ENCODE peak calls at places on chromosome 7, in four cellular contexts. One of them, this sample, is unnamed.

GRCh38 chr7:157412021-157412443 is 75.2 kb downstream of the DNAJB6 start:
- DNase-seq in NCI-H1694 treated with DMSO at 0.1 percent for 48 hours: no peak
- DNase-seq in activated CD4-positive, alpha-beta T cell treated with anti-CD3 and anti-CD28 coated beads, Interleukin-2, amount 50 U/mL, for 48 hours: peak
- DNase-seq in RWPE1: peak
- DNase-seq in this sample: no peak

GRCh38 chr7:13148548-13148947 is 461.1 kb downstream of the ARL4A start:
- DNase-seq in RWPE1: no peak
- DNase-seq in activated CD4-positive, alpha-beta T cell treated with anti-CD3 and anti-CD28 coated beads, Interleukin-2, amount 50 U/mL, for 48 hours: no peak
- DNase-seq in NCI-H1694 treated with DMSO at 0.1 percent for 48 hours: no peak
- DNase-seq in this sample: no peak

GRCh38 chr7:30278849-30279505 is 5.4 kb upstream of the ZNRF2 start:
- DNase-seq in NCI-H1694 treated with DMSO at 0.1 percent for 48 hours: no peak
- DNase-seq in RWPE1: no peak
- DNase-seq in activated CD4-positive, alpha-beta T cell treated with anti-CD3 and anti-CD28 coated beads, Interleukin-2, amount 50 U/mL, for 48 hours: no peak
- DNase-seq in this sample: no peak

GRCh38 chr7:105006367-105007139 is 7.5 kb upstream of the KMT2E start:
- DNase-seq in activated CD4-positive, alpha-beta T cell treated with anti-CD3 and anti-CD28 coated beads, Interleukin-2, amount 50 U/mL, for 48 hours: no peak
- DNase-seq in NCI-H1694 treated with DMSO at 0.1 percent for 48 hours: no peak
- DNase-seq in RWPE1: no peak
- DNase-seq in this sample: no peak

GRCh38 chr7:41792099-41792498 is 89.2 kb upstream of the INHBA start:
- DNase-seq in RWPE1: peak
- DNase-seq in NCI-H1694 treated with DMSO at 0.1 percent for 48 hours: no peak
- DNase-seq in activated CD4-positive, alpha-beta T cell treated with anti-CD3 and anti-CD28 coated beads, Interleukin-2, amount 50 U/mL, for 48 hours: no peak
- DNase-seq in this sample: no peak

GRCh38 chr7:84204655-84205054 is 10.1 kb upstream of the SEMA3A start:
- DNase-seq in activated CD4-positive, alpha-beta T cell treated with anti-CD3 and anti-CD28 coated beads, Interleukin-2, amount 50 U/mL, for 48 hours: no peak
- DNase-seq in NCI-H1694 treated with DMSO at 0.1 percent for 48 hours: no peak
- DNase-seq in RWPE1: no peak
- DNase-seq in this sample: no peak

GRCh38 chr7:39310699-39311098 is 255.5 kb upstream of the YAE1 start:
- DNase-seq in RWPE1: no peak
- DNase-seq in activated CD4-positive, alpha-beta T cell treated with anti-CD3 and anti-CD28 coated beads, Interleukin-2, amount 50 U/mL, for 48 hours: no peak
- DNase-seq in NCI-H1694 treated with DMSO at 0.1 percent for 48 hours: no peak
- DNase-seq in this sample: no peak

GRCh38 chr7:69817096-69817495 is 218.8 kb downstream of the AUTS2 start:
- DNase-seq in NCI-H1694 treated with DMSO at 0.1 percent for 48 hours: no peak
- DNase-seq in RWPE1: no peak
- DNase-seq in activated CD4-positive, alpha-beta T cell treated with anti-CD3 and anti-CD28 coated beads, Interleukin-2, amount 50 U/mL, for 48 hours: no peak
- DNase-seq in this sample: no peak

GRCh38 chr7:87628780-87629569 is 777 bp downstream of the RUNDC3B start:
- DNase-seq in RWPE1: peak
- DNase-seq in NCI-H1694 treated with DMSO at 0.1 percent for 48 hours: no peak
- DNase-seq in activated CD4-positive, alpha-beta T cell treated with anti-CD3 and anti-CD28 coated beads, Interleukin-2, amount 50 U/mL, for 48 hours: peak
- DNase-seq in this sample: no peak

GRCh38 chr7:16345979-16346958 is 75.1 kb downstream of the CRPPA start:
- DNase-seq in NCI-H1694 treated with DMSO at 0.1 percent for 48 hours: no peak
- DNase-seq in activated CD4-positive, alpha-beta T cell treated with anti-CD3 and anti-CD28 coated beads, Interleukin-2, amount 50 U/mL, for 48 hours: no peak
- DNase-seq in RWPE1: peak
- DNase-seq in this sample: no peak

GRCh38 chr7:124276005-124276606 is 243.2 kb upstream of the TMEM229A start:
- DNase-seq in activated CD4-positive, alpha-beta T cell treated with anti-CD3 and anti-CD28 coated beads, Interleukin-2, amount 50 U/mL, for 48 hours: peak
- DNase-seq in RWPE1: peak
- DNase-seq in NCI-H1694 treated with DMSO at 0.1 percent for 48 hours: peak
- DNase-seq in this sample: no peak

GRCh38 chr7:18119985-18120384 is 92.3 kb upstream of the PRPS1L1 start:
- DNase-seq in NCI-H1694 treated with DMSO at 0.1 percent for 48 hours: no peak
- DNase-seq in RWPE1: no peak
- DNase-seq in activated CD4-positive, alpha-beta T cell treated with anti-CD3 and anti-CD28 coated beads, Interleukin-2, amount 50 U/mL, for 48 hours: no peak
- DNase-seq in this sample: no peak

GRCh38 chr7:21773326-21773725 is 172.4 kb downstream of the CDCA7L start:
- DNase-seq in activated CD4-positive, alpha-beta T cell treated with anti-CD3 and anti-CD28 coated beads, Interleukin-2, amount 50 U/mL, for 48 hours: no peak
- DNase-seq in NCI-H1694 treated with DMSO at 0.1 percent for 48 hours: no peak
- DNase-seq in RWPE1: no peak
- DNase-seq in this sample: no peak

GRCh38 chr7:47326220-47326619 is 255.7 kb downstream of the TNS3 start:
- DNase-seq in NCI-H1694 treated with DMSO at 0.1 percent for 48 hours: no peak
- DNase-seq in activated CD4-positive, alpha-beta T cell treated with anti-CD3 and anti-CD28 coated beads, Interleukin-2, amount 50 U/mL, for 48 hours: no peak
- DNase-seq in RWPE1: peak
- DNase-seq in this sample: no peak

GRCh38 chr7:15628876-15629275 is 57.6 kb downstream of the MEOX2 start:
- DNase-seq in RWPE1: no peak
- DNase-seq in NCI-H1694 treated with DMSO at 0.1 percent for 48 hours: no peak
- DNase-seq in activated CD4-positive, alpha-beta T cell treated with anti-CD3 and anti-CD28 coated beads, Interleukin-2, amount 50 U/mL, for 48 hours: no peak
- DNase-seq in this sample: no peak

GRCh38 chr7:81583882-81584533 is 185.8 kb downstream of the HGF start:
- DNase-seq in activated CD4-positive, alpha-beta T cell treated with anti-CD3 and anti-CD28 coated beads, Interleukin-2, amount 50 U/mL, for 48 hours: no peak
- DNase-seq in NCI-H1694 treated with DMSO at 0.1 percent for 48 hours: no peak
- DNase-seq in RWPE1: no peak
- DNase-seq in this sample: no peak

GRCh38 chr7:69588773-69589172 is 9.5 kb upstream of the AUTS2 start:
- DNase-seq in RWPE1: no peak
- DNase-seq in NCI-H1694 treated with DMSO at 0.1 percent for 48 hours: no peak
- DNase-seq in activated CD4-positive, alpha-beta T cell treated with anti-CD3 and anti-CD28 coated beads, Interleukin-2, amount 50 U/mL, for 48 hours: no peak
- DNase-seq in this sample: no peak

GRCh38 chr7:137882261-137882668 is 35.5 kb upstream of the DGKI start:
- DNase-seq in RWPE1: peak
- DNase-seq in activated CD4-positive, alpha-beta T cell treated with anti-CD3 and anti-CD28 coated beads, Interleukin-2, amount 50 U/mL, for 48 hours: peak
- DNase-seq in NCI-H1694 treated with DMSO at 0.1 percent for 48 hours: no peak
- DNase-seq in this sample: no peak

GRCh38 chr7:86708334-86708733 is 64.6 kb downstream of the GRM3 start:
- DNase-seq in activated CD4-positive, alpha-beta T cell treated with anti-CD3 and anti-CD28 coated beads, Interleukin-2, amount 50 U/mL, for 48 hours: no peak
- DNase-seq in RWPE1: no peak
- DNase-seq in NCI-H1694 treated with DMSO at 0.1 percent for 48 hours: no peak
- DNase-seq in this sample: no peak

GRCh38 chr7:1466524-1467271 is 7.4 kb upstream of the MICALL2 start:
- DNase-seq in RWPE1: peak
- DNase-seq in activated CD4-positive, alpha-beta T cell treated with anti-CD3 and anti-CD28 coated beads, Interleukin-2, amount 50 U/mL, for 48 hours: no peak
- DNase-seq in NCI-H1694 treated with DMSO at 0.1 percent for 48 hours: no peak
- DNase-seq in this sample: no peak

GRCh38 chr7:108525327-108525984 is 479 bp downstream of the PNPLA8 start:
- DNase-seq in NCI-H1694 treated with DMSO at 0.1 percent for 48 hours: peak
- DNase-seq in activated CD4-positive, alpha-beta T cell treated with anti-CD3 and anti-CD28 coated beads, Interleukin-2, amount 50 U/mL, for 48 hours: no peak
- DNase-seq in RWPE1: peak
- DNase-seq in this sample: no peak

GRCh38 chr7:91041901-91042457 is 222.3 kb upstream of the FZD1 start:
- DNase-seq in RWPE1: no peak
- DNase-seq in activated CD4-positive, alpha-beta T cell treated with anti-CD3 and anti-CD28 coated beads, Interleukin-2, amount 50 U/mL, for 48 hours: no peak
- DNase-seq in NCI-H1694 treated with DMSO at 0.1 percent for 48 hours: no peak
- DNase-seq in this sample: no peak